ENCODE peak calls at places on chromosome 11, in six cellular contexts. One of them, this sample, is unnamed. For H3K4me1, the result is how much of the 10 kb centered on the place peaks cover.

GRCh38 chr11:32087602-32088001 is 3.3 kb upstream of the RCN1 start:
- DNase-seq in tibial nerve: no peak
- DNase-seq in HCT116: no peak
- DNase-seq in pancreas: no peak
- DNase-seq in body of pancreas: no peak
- DNase-seq in right cardiac atrium: no peak
- DNase-seq in this sample: no peak

GRCh38 chr11:18726040-18726439 is at the start of gene IGSF22:
- DNase-seq in pancreas: no peak
- DNase-seq in body of pancreas: no peak
- DNase-seq in right cardiac atrium: no peak
- DNase-seq in HCT116: no peak
- DNase-seq in tibial nerve: no peak
- DNase-seq in this sample: no peak

GRCh38 chr11:120126543-120126942 is 11.4 kb downstream of the TRIM29 start:
- DNase-seq in body of pancreas: no peak
- DNase-seq in pancreas: no peak
- DNase-seq in HCT116: no peak
- DNase-seq in right cardiac atrium: no peak
- DNase-seq in tibial nerve: no peak
- DNase-seq in this sample: no peak

GRCh38 chr11:19697721-19698121 is 14.9 kb upstream of the NAV2 start:
- DNase-seq in HCT116: no peak
- DNase-seq in pancreas: no peak
- DNase-seq in tibial nerve: no peak
- DNase-seq in body of pancreas: no peak
- DNase-seq in right cardiac atrium: peak
- DNase-seq in this sample: no peak

GRCh38 chr11:18329196-18329870 is 7.0 kb downstream of the GTF2H1 start:
- DNase-seq in right cardiac atrium: no peak
- DNase-seq in pancreas: no peak
- DNase-seq in tibial nerve: no peak
- DNase-seq in HCT116: no peak
- DNase-seq in body of pancreas: no peak
- DNase-seq in this sample: no peak

GRCh38 chr11:61092280-61092766 is 10.0 kb upstream of the CD5 start:
- DNase-seq in pancreas: no peak
- DNase-seq in tibial nerve: no peak
- DNase-seq in body of pancreas: no peak
- DNase-seq in HCT116: no peak
- DNase-seq in right cardiac atrium: no peak
- DNase-seq in this sample: no peak

GRCh38 chr11:75925785-75926164 is 110.8 kb downstream of the UVRAG start:
- DNase-seq in body of pancreas: no peak
- DNase-seq in tibial nerve: no peak
- DNase-seq in pancreas: no peak
- DNase-seq in right cardiac atrium: no peak
- DNase-seq in HCT116: no peak
- DNase-seq in this sample: no peak

GRCh38 chr11:44729718-44730117 is 3.0 kb downstream of the TSPAN18 start:
- DNase-seq in body of pancreas: no peak
- DNase-seq in pancreas: no peak
- DNase-seq in tibial nerve: no peak
- DNase-seq in HCT116: no peak
- DNase-seq in right cardiac atrium: no peak
- DNase-seq in this sample: no peak

GRCh38 chr11:116506446-116506845 is 266.3 kb downstream of the BUD13 start:
- DNase-seq in right cardiac atrium: no peak
- DNase-seq in pancreas: no peak
- DNase-seq in body of pancreas: no peak
- DNase-seq in HCT116: no peak
- DNase-seq in tibial nerve: no peak
- DNase-seq in this sample: no peak

GRCh38 chr11:110431212-110432073 is 1.7 kb downstream of the FDX1 start:
- DNase-seq in body of pancreas: no peak
- DNase-seq in pancreas: no peak
- DNase-seq in HCT116: no peak
- DNase-seq in tibial nerve: no peak
- DNase-seq in right cardiac atrium: no peak
- DNase-seq in this sample: no peak

GRCh38 chr11:2527621-2528291 is 82.9 kb downstream of the KCNQ1 start:
- DNase-seq in body of pancreas: peak
- DNase-seq in right cardiac atrium: peak
- DNase-seq in tibial nerve: no peak
- DNase-seq in HCT116: no peak
- DNase-seq in pancreas: peak
- DNase-seq in this sample: peak

GRCh38 chr11:73141309-73142127 is 600 bp downstream of the FCHSD2 start:
- DNase-seq in tibial nerve: peak
- DNase-seq in pancreas: peak
- DNase-seq in body of pancreas: peak
- DNase-seq in right cardiac atrium: peak
- DNase-seq in HCT116: peak
- DNase-seq in this sample: peak
- H3K4me1 ChIP-seq in tibial nerve: under half
- H3K4me1 ChIP-seq in pancreas: under half
- H3K4me1 ChIP-seq in body of pancreas: under half
- H3K4me1 ChIP-seq in right cardiac atrium: under half
- H3K4me1 ChIP-seq in HCT116: under half
- H3K4me1 ChIP-seq in this sample: under half

GRCh38 chr11:34219862-34220490 is 114.5 kb downstream of the NAT10 start:
- DNase-seq in right cardiac atrium: peak
- DNase-seq in body of pancreas: no peak
- DNase-seq in tibial nerve: peak
- DNase-seq in pancreas: no peak
- DNase-seq in HCT116: no peak
- DNase-seq in this sample: peak

GRCh38 chr11:34215806-34216453 is 110.5 kb downstream of the NAT10 start:
- DNase-seq in right cardiac atrium: no peak
- DNase-seq in HCT116: no peak
- DNase-seq in pancreas: no peak
- DNase-seq in body of pancreas: no peak
- DNase-seq in tibial nerve: no peak
- DNase-seq in this sample: no peak

GRCh38 chr11:34219279-34219678 is 113.8 kb downstream of the NAT10 start:
- DNase-seq in body of pancreas: no peak
- DNase-seq in HCT116: no peak
- DNase-seq in right cardiac atrium: no peak
- DNase-seq in tibial nerve: no peak
- DNase-seq in pancreas: no peak
- DNase-seq in this sample: no peak

GRCh38 chr11:34214961-34215805 is 109.8 kb downstream of the NAT10 start:
- DNase-seq in body of pancreas: no peak
- DNase-seq in pancreas: no peak
- DNase-seq in right cardiac atrium: no peak
- DNase-seq in tibial nerve: no peak
- DNase-seq in HCT116: peak
- DNase-seq in this sample: no peak

DNA sequence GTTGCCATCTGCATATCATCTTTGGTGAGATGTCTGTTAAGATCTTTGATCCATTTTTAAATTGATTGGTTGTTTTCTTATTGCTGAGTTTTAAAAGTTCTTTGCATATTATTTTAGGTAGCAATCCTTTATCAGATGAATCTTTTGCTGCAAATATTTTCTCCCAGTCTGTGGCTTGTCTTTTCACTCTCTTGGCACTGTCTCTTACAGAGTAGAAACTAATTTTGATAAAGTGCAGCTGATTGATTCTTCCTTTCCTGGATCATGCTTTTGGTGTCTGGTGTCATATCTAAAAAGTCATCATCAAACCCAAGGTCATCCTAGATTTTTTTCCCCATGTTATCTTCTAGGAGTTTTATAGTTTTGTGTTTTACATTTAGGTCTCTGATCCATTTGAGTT is 112.6 kb downstream of the NAT10 start:
- DNase-seq in right cardiac atrium: no peak
- DNase-seq in tibial nerve: no peak
- DNase-seq in pancreas: no peak
- DNase-seq in HCT116: no peak
- DNase-seq in body of pancreas: no peak
- DNase-seq in this sample: no peak
- H3K4me1 ChIP-seq in right cardiac atrium: under half
- H3K4me1 ChIP-seq in tibial nerve: under half
- H3K4me1 ChIP-seq in pancreas: under half
- H3K4me1 ChIP-seq in HCT116: under half
- H3K4me1 ChIP-seq in body of pancreas: under half
- H3K4me1 ChIP-seq in this sample: under half

GRCh38 chr11:46347637-46348311 is 511 bp downstream of the DGKZ start:
- DNase-seq in tibial nerve: no peak
- DNase-seq in pancreas: peak
- DNase-seq in right cardiac atrium: peak
- DNase-seq in HCT116: no peak
- DNase-seq in body of pancreas: peak
- DNase-seq in this sample: peak
- H3K4me1 ChIP-seq in tibial nerve: under half
- H3K4me1 ChIP-seq in pancreas: under half
- H3K4me1 ChIP-seq in right cardiac atrium: under half
- H3K4me1 ChIP-seq in HCT116: under half
- H3K4me1 ChIP-seq in body of pancreas: half or more
- H3K4me1 ChIP-seq in this sample: half or more

GRCh38 chr11:46537851-46538295 is 56.0 kb downstream of the AMBRA1 start:
- DNase-seq in tibial nerve: peak
- DNase-seq in right cardiac atrium: peak
- DNase-seq in HCT116: peak
- DNase-seq in pancreas: peak
- DNase-seq in body of pancreas: peak
- DNase-seq in this sample: peak
- H3K4me1 ChIP-seq in tibial nerve: under half
- H3K4me1 ChIP-seq in right cardiac atrium: under half
- H3K4me1 ChIP-seq in HCT116: under half
- H3K4me1 ChIP-seq in pancreas: under half
- H3K4me1 ChIP-seq in body of pancreas: under half
- H3K4me1 ChIP-seq in this sample: under half

GRCh38 chr11:67405196-67405567 is 1.3 kb downstream of the TBC1D10C start:
- DNase-seq in tibial nerve: no peak
- DNase-seq in right cardiac atrium: no peak
- DNase-seq in pancreas: no peak
- DNase-seq in body of pancreas: no peak
- DNase-seq in HCT116: no peak
- DNase-seq in this sample: no peak
- H3K4me1 ChIP-seq in tibial nerve: under half
- H3K4me1 ChIP-seq in right cardiac atrium: under half
- H3K4me1 ChIP-seq in pancreas: under half
- H3K4me1 ChIP-seq in body of pancreas: under half
- H3K4me1 ChIP-seq in HCT116: under half
- H3K4me1 ChIP-seq in this sample: under half

GRCh38 chr11:62427630-62428233 is 8.9 kb downstream of the SCGB1A1 start:
- DNase-seq in HCT116: no peak
- DNase-seq in right cardiac atrium: no peak
- DNase-seq in body of pancreas: no peak
- DNase-seq in pancreas: no peak
- DNase-seq in tibial nerve: no peak
- DNase-seq in this sample: no peak

GRCh38 chr11:62430350-62430749 is 11.5 kb downstream of the SCGB1A1 start:
- DNase-seq in HCT116: no peak
- DNase-seq in right cardiac atrium: no peak
- DNase-seq in tibial nerve: no peak
- DNase-seq in body of pancreas: no peak
- DNase-seq in pancreas: no peak
- DNase-seq in this sample: no peak

GRCh38 chr11:62431171-62431895 is 12.5 kb downstream of the SCGB1A1 start:
- DNase-seq in right cardiac atrium: no peak
- DNase-seq in tibial nerve: no peak
- DNase-seq in HCT116: no peak
- DNase-seq in pancreas: no peak
- DNase-seq in body of pancreas: no peak
- DNase-seq in this sample: no peak

GRCh38 chr11:62432695-62433094 is 13.9 kb downstream of the SCGB1A1 start:
- DNase-seq in tibial nerve: no peak
- DNase-seq in HCT116: no peak
- DNase-seq in right cardiac atrium: no peak
- DNase-seq in body of pancreas: no peak
- DNase-seq in pancreas: peak
- DNase-seq in this sample: no peak

DNA sequence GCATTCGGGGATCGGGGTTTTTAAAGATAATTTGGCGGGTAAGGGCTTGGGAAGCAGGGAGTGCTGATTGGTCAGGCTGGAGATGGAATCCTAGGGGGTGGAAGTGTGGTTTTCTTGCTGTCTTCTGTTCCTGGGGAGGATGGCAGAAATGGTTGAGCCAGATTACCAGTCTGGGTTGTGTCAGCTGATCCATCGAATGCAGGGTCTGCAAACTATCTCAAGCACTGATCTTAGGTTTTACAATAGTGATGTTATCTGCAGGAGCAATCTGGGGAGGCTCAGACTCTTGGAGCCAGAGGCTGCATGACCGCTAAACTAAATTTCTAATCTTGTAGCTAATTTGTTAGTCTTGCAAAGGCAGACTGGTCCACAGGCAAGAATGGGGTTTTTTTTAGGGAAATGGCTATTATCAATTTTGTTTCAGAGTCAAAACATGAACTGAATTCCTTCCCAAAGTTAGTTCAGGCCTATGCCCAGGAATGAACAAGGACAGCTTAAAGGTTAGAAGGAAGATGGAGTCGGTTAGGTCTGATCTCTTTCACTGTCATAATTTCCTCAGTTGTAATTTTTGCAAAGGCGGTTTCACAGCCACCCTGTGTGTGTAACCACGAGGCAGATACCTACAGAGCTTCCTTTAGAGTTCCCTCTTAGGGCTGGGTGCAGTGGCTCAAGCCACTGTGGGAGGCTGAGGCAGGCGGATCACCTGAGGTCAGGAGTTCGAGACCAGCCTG is 10.2 kb downstream of the SCGB1A1 start:
- DNase-seq in body of pancreas: no peak
- DNase-seq in pancreas: no peak
- DNase-seq in HCT116: no peak
- DNase-seq in right cardiac atrium: no peak
- DNase-seq in tibial nerve: no peak
- DNase-seq in this sample: no peak
- H3K4me1 ChIP-seq in body of pancreas: under half
- H3K4me1 ChIP-seq in pancreas: under half
- H3K4me1 ChIP-seq in HCT116: under half
- H3K4me1 ChIP-seq in right cardiac atrium: under half
- H3K4me1 ChIP-seq in tibial nerve: half or more
- H3K4me1 ChIP-seq in this sample: under half

This sample was measured in heart left ventricle.